ENCODE peak calls at places on chromosomes 13 and 19, in nine cellular contexts. One of them, this sample, is unnamed.
A peak's percentile ranks its signal among the peaks of the same experiment; 100 is the strongest.

GRCh38 chr13:44470623-44471562 is 97.3 kb downstream of the SERP2 start:
- DNase-seq in endothelial cell of umbilical vein: peak; percentile 46
- DNase-seq in CD8-positive, alpha-beta memory T cell: peak; percentile 2
- DNase-seq in heart right ventricle: no peak
- DNase-seq in SK-N-SH: no peak
- DNase-seq in left ventricle myocardium inferior: no peak
- DNase-seq in suprapubic skin: no peak
- DNase-seq in A673: peak; percentile 42
- DNase-seq in thoracic aorta: no peak
- DNase-seq in this sample: no peak

GRCh38 chr19:38917921-38918491 is 6.0 kb upstream of the CCER2 start:
- DNase-seq in endothelial cell of umbilical vein: no peak
- DNase-seq in CD8-positive, alpha-beta memory T cell: no peak
- DNase-seq in heart right ventricle: no peak
- DNase-seq in SK-N-SH: peak; percentile 65
- DNase-seq in left ventricle myocardium inferior: no peak
- DNase-seq in suprapubic skin: no peak
- DNase-seq in A673: no peak
- DNase-seq in thoracic aorta: no peak
- DNase-seq in this sample: peak; percentile 74

GRCh38 chr19:1066251-1066747 is 668 bp upstream of the ARHGAP45 start:
- DNase-seq in endothelial cell of umbilical vein: no peak
- DNase-seq in CD8-positive, alpha-beta memory T cell: no peak
- DNase-seq in heart right ventricle: no peak
- DNase-seq in SK-N-SH: peak; percentile 67
- DNase-seq in left ventricle myocardium inferior: no peak
- DNase-seq in suprapubic skin: no peak
- DNase-seq in A673: no peak
- DNase-seq in thoracic aorta: no peak
- DNase-seq in this sample: peak; percentile 39

GRCh38 chr19:55486971-55487883 is 1.0 kb upstream of the SSC5D start:
- DNase-seq in endothelial cell of umbilical vein: peak; percentile 83
- DNase-seq in CD8-positive, alpha-beta memory T cell: no peak
- DNase-seq in heart right ventricle: no peak
- DNase-seq in SK-N-SH: peak; percentile 72
- DNase-seq in left ventricle myocardium inferior: peak; percentile 66
- DNase-seq in suprapubic skin: no peak
- DNase-seq in A673: peak; percentile 81
- DNase-seq in thoracic aorta: no peak
- DNase-seq in this sample: peak; percentile 94

GRCh38 chr13:90416519-90416918 is 931.0 kb upstream of the MIR17HG start:
- DNase-seq in endothelial cell of umbilical vein: peak; percentile 12
- DNase-seq in CD8-positive, alpha-beta memory T cell: no peak
- DNase-seq in heart right ventricle: no peak
- DNase-seq in SK-N-SH: no peak
- DNase-seq in left ventricle myocardium inferior: no peak
- DNase-seq in suprapubic skin: no peak
- DNase-seq in A673: peak; percentile 76
- DNase-seq in thoracic aorta: no peak
- DNase-seq in this sample: no peak

GRCh38 chr13:48232420-48233096 is 448 bp upstream of the ITM2B start:
- DNase-seq in endothelial cell of umbilical vein: peak; percentile 45
- DNase-seq in CD8-positive, alpha-beta memory T cell: no peak
- DNase-seq in heart right ventricle: no peak
- DNase-seq in SK-N-SH: no peak
- DNase-seq in left ventricle myocardium inferior: no peak
- DNase-seq in suprapubic skin: peak; percentile 82
- DNase-seq in A673: no peak
- DNase-seq in thoracic aorta: no peak
- DNase-seq in this sample: no peak

GRCh38 chr13:80824231-80824630 is 483.3 kb upstream of the SPRY2 start:
- DNase-seq in endothelial cell of umbilical vein: no peak
- DNase-seq in CD8-positive, alpha-beta memory T cell: no peak
- DNase-seq in heart right ventricle: no peak
- DNase-seq in SK-N-SH: no peak
- DNase-seq in left ventricle myocardium inferior: no peak
- DNase-seq in suprapubic skin: no peak
- DNase-seq in A673: no peak
- DNase-seq in thoracic aorta: no peak
- DNase-seq in this sample: no peak

GRCh38 chr19:48152552-48152951 is 17.6 kb downstream of the LIG1 start:
- DNase-seq in endothelial cell of umbilical vein: peak; percentile 98
- DNase-seq in CD8-positive, alpha-beta memory T cell: peak; percentile 47
- DNase-seq in heart right ventricle: peak; percentile 48
- DNase-seq in SK-N-SH: peak; percentile 65
- DNase-seq in left ventricle myocardium inferior: peak; percentile 49
- DNase-seq in suprapubic skin: no peak
- DNase-seq in A673: peak; percentile 97
- DNase-seq in thoracic aorta: no peak
- DNase-seq in this sample: peak; percentile 37

GRCh38 chr13:48775285-48775684 is 121.6 kb downstream of the CYSLTR2 start:
- DNase-seq in endothelial cell of umbilical vein: no peak
- DNase-seq in CD8-positive, alpha-beta memory T cell: no peak
- DNase-seq in heart right ventricle: no peak
- DNase-seq in SK-N-SH: no peak
- DNase-seq in left ventricle myocardium inferior: no peak
- DNase-seq in suprapubic skin: no peak
- DNase-seq in A673: no peak
- DNase-seq in thoracic aorta: no peak
- DNase-seq in this sample: no peak

GRCh38 chr19:11737964-11738745 is 591 bp downstream of the ZNF823 start:
- DNase-seq in endothelial cell of umbilical vein: peak; percentile 34
- DNase-seq in CD8-positive, alpha-beta memory T cell: no peak
- DNase-seq in heart right ventricle: peak; percentile 31
- DNase-seq in SK-N-SH: peak; percentile 71
- DNase-seq in left ventricle myocardium inferior: peak; percentile 31
- DNase-seq in suprapubic skin: peak; percentile 85
- DNase-seq in A673: peak; percentile 29
- DNase-seq in thoracic aorta: peak; percentile 2
- DNase-seq in this sample: peak; percentile 61

GRCh38 chr19:37007587-37008220 is 70.5 kb upstream of the ZNF420 start:
- DNase-seq in endothelial cell of umbilical vein: no peak
- DNase-seq in CD8-positive, alpha-beta memory T cell: peak; percentile 31
- DNase-seq in heart right ventricle: peak; percentile 87
- DNase-seq in SK-N-SH: peak; percentile 28
- DNase-seq in left ventricle myocardium inferior: peak; percentile 80
- DNase-seq in suprapubic skin: no peak
- DNase-seq in A673: peak; percentile 28
- DNase-seq in thoracic aorta: no peak
- DNase-seq in this sample: no peak

GRCh38 chr13:107960301-107960700 is 255.0 kb downstream of the LIG4 start:
- DNase-seq in endothelial cell of umbilical vein: no peak
- DNase-seq in CD8-positive, alpha-beta memory T cell: no peak
- DNase-seq in heart right ventricle: no peak
- DNase-seq in SK-N-SH: no peak
- DNase-seq in left ventricle myocardium inferior: no peak
- DNase-seq in suprapubic skin: no peak
- DNase-seq in A673: no peak
- DNase-seq in thoracic aorta: no peak
- DNase-seq in this sample: no peak

GRCh38 chr19:42419309-42419708 is 7.9 kb downstream of the LIPE start:
- DNase-seq in endothelial cell of umbilical vein: no peak
- DNase-seq in CD8-positive, alpha-beta memory T cell: no peak
- DNase-seq in heart right ventricle: peak; percentile 68
- DNase-seq in SK-N-SH: no peak
- DNase-seq in left ventricle myocardium inferior: peak; percentile 57
- DNase-seq in suprapubic skin: no peak
- DNase-seq in A673: no peak
- DNase-seq in thoracic aorta: no peak
- DNase-seq in this sample: no peak

GRCh38 chr19:50667759-50668231 is 18.6 kb downstream of the C19orf81 start:
- DNase-seq in endothelial cell of umbilical vein: no peak
- DNase-seq in CD8-positive, alpha-beta memory T cell: no peak
- DNase-seq in heart right ventricle: no peak
- DNase-seq in SK-N-SH: no peak
- DNase-seq in left ventricle myocardium inferior: no peak
- DNase-seq in suprapubic skin: no peak
- DNase-seq in A673: no peak
- DNase-seq in thoracic aorta: no peak
- DNase-seq in this sample: no peak

GRCh38 chr13:109945206-109945960 is 159.0 kb upstream of the IRS2 start:
- DNase-seq in endothelial cell of umbilical vein: no peak
- DNase-seq in CD8-positive, alpha-beta memory T cell: no peak
- DNase-seq in heart right ventricle: no peak
- DNase-seq in SK-N-SH: no peak
- DNase-seq in left ventricle myocardium inferior: no peak
- DNase-seq in suprapubic skin: no peak
- DNase-seq in A673: no peak
- DNase-seq in thoracic aorta: no peak
- DNase-seq in this sample: no peak

GRCh38 chr13:99386911-99387788 is 80.0 kb upstream of the GPR183 start:
- DNase-seq in endothelial cell of umbilical vein: peak; percentile 33
- DNase-seq in CD8-positive, alpha-beta memory T cell: peak; percentile 83
- DNase-seq in heart right ventricle: peak; percentile 62
- DNase-seq in SK-N-SH: peak; percentile 58
- DNase-seq in left ventricle myocardium inferior: peak; percentile 45
- DNase-seq in suprapubic skin: no peak
- DNase-seq in A673: peak; percentile 64
- DNase-seq in thoracic aorta: no peak
- DNase-seq in this sample: peak; percentile 62

GRCh38 chr19:3984584-3984907 is 717 bp downstream of the EEF2 start:
- DNase-seq in endothelial cell of umbilical vein: no peak
- DNase-seq in CD8-positive, alpha-beta memory T cell: no peak
- DNase-seq in heart right ventricle: no peak
- DNase-seq in SK-N-SH: no peak
- DNase-seq in left ventricle myocardium inferior: no peak
- DNase-seq in suprapubic skin: no peak
- DNase-seq in A673: no peak
- DNase-seq in thoracic aorta: no peak
- DNase-seq in this sample: no peak
- H3K4me1 ChIP-seq in endothelial cell of umbilical vein: peaks cover 31% of the 10 kb centered on the region
- H3K4me1 ChIP-seq in CD8-positive, alpha-beta memory T cell: peaks cover 46% of the 10 kb centered on the region
- H3K4me1 ChIP-seq in heart right ventricle: peaks cover 64% of the 10 kb centered on the region
- H3K4me1 ChIP-seq in SK-N-SH: peaks cover 15% of the 10 kb centered on the region
- H3K4me1 ChIP-seq in left ventricle myocardium inferior: peaks cover 70% of the 10 kb centered on the region
- H3K4me1 ChIP-seq in suprapubic skin: peaks cover 64% of the 10 kb centered on the region
- H3K4me1 ChIP-seq in A673: peaks cover 36% of the 10 kb centered on the region
- H3K4me1 ChIP-seq in thoracic aorta: peaks cover 32% of the 10 kb centered on the region
- H3K4me1 ChIP-seq in this sample: peaks cover 15% of the 10 kb centered on the region

DNA sequence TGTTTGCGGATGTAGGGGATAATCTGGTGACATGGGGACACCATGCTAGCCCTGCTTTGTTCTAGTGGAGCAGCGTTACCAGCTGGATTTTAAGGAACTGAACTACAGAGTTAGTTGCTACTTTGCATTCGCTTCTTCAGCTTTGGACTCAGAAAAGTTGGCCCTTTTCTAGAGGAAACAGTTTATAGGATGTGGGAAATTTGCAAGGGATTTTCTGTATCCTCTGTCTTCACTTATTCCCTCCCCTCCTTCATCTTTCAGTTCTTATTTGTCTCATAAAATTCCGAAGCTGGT is 2.1 kb downstream of the GATAD2A start:
- DNase-seq in endothelial cell of umbilical vein: no peak
- DNase-seq in CD8-positive, alpha-beta memory T cell: no peak
- DNase-seq in heart right ventricle: no peak
- DNase-seq in SK-N-SH: no peak
- DNase-seq in left ventricle myocardium inferior: no peak
- DNase-seq in suprapubic skin: no peak
- DNase-seq in A673: no peak
- DNase-seq in thoracic aorta: no peak
- DNase-seq in this sample: no peak
- H3K4me3 ChIP-seq in endothelial cell of umbilical vein: no peak overlapping the region
- H3K4me3 ChIP-seq in CD8-positive, alpha-beta memory T cell: peak overlapping the region; percentile 85
- H3K4me3 ChIP-seq in heart right ventricle: peak overlapping the region; percentile 90
- H3K4me3 ChIP-seq in SK-N-SH: no peak overlapping the region
- H3K4me3 ChIP-seq in left ventricle myocardium inferior: peak overlapping the region; percentile 95
- H3K4me3 ChIP-seq in suprapubic skin: peak overlapping the region; percentile 84
- H3K4me3 ChIP-seq in A673: peak overlapping the region; percentile 82
- H3K4me3 ChIP-seq in thoracic aorta: peak overlapping the region; percentile 87
- H3K4me3 ChIP-seq in this sample: no peak overlapping the region

GRCh38 chr19:18434411-18435184 is 3.3 kb downstream of the ISYNA1 start:
- DNase-seq in endothelial cell of umbilical vein: no peak
- DNase-seq in CD8-positive, alpha-beta memory T cell: no peak
- DNase-seq in heart right ventricle: no peak
- DNase-seq in SK-N-SH: no peak
- DNase-seq in left ventricle myocardium inferior: no peak
- DNase-seq in suprapubic skin: no peak
- DNase-seq in A673: peak; percentile 78
- DNase-seq in thoracic aorta: no peak
- DNase-seq in this sample: no peak
- H3K4me1 ChIP-seq in endothelial cell of umbilical vein: peaks cover 17% of the 10 kb centered on the region
- H3K4me1 ChIP-seq in CD8-positive, alpha-beta memory T cell: peaks cover 28% of the 10 kb centered on the region
- H3K4me1 ChIP-seq in heart right ventricle: peaks cover 64% of the 10 kb centered on the region
- H3K4me1 ChIP-seq in SK-N-SH: peaks cover 3% of the 10 kb centered on the region
- H3K4me1 ChIP-seq in left ventricle myocardium inferior: peaks cover 66% of the 10 kb centered on the region
- H3K4me1 ChIP-seq in suprapubic skin: peaks cover 56% of the 10 kb centered on the region
- H3K4me1 ChIP-seq in A673: peaks cover 75% of the 10 kb centered on the region
- H3K4me1 ChIP-seq in thoracic aorta: peaks cover 15% of the 10 kb centered on the region
- H3K4me1 ChIP-seq in this sample: peaks cover 22% of the 10 kb centered on the region

DNA sequence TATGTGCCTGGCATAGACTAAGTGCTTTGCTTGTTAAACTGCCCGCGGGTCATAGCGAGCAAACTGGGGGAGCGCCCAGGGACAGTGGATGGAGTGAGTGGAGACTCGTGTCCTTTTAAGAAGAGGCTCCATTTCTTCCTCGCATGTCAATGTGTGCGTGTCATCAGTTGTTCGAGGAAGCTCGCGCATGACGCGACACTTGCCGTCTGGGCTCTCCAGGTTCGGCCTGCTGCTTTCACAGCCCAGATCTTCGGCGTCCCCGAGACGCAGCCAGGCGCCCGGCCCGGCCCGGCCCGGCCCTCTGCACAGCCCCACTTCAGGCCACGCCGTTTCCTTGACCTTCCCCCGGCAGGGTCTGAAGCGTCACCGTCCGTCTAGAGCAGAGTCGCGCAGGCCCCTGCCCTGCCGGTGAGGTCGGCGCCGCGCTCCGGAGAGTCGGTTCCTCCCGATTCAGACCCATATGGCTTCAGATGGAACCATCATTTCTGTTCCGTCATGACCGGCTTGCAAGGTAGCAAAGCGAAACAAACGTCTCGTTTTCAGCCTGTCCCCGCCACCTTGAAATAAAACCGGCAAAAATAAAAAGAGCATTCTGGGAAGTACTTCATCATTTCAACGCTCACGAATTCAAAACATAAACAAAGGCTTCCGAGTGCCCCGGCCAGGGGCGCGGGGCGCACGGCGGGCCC is 604 bp upstream of the ARHGEF7 start:
- DNase-seq in endothelial cell of umbilical vein: peak; percentile 32
- DNase-seq in CD8-positive, alpha-beta memory T cell: peak; percentile 23
- DNase-seq in heart right ventricle: peak; percentile 60
- DNase-seq in SK-N-SH: peak; percentile 77
- DNase-seq in left ventricle myocardium inferior: peak; percentile 58
- DNase-seq in suprapubic skin: no peak
- DNase-seq in A673: no peak
- DNase-seq in thoracic aorta: peak; percentile 30
- DNase-seq in this sample: no peak
- H3K4me3 ChIP-seq in endothelial cell of umbilical vein: peak overlapping the region; percentile 60
- H3K4me3 ChIP-seq in CD8-positive, alpha-beta memory T cell: peak overlapping the region; percentile 54
- H3K4me3 ChIP-seq in heart right ventricle: peak overlapping the region; percentile 71
- H3K4me3 ChIP-seq in SK-N-SH: peak overlapping the region; percentile 56
- H3K4me3 ChIP-seq in left ventricle myocardium inferior: peak overlapping the region; percentile 77
- H3K4me3 ChIP-seq in suprapubic skin: peak overlapping the region; percentile 66
- H3K4me3 ChIP-seq in A673: peak overlapping the region; percentile 33
- H3K4me3 ChIP-seq in thoracic aorta: peak overlapping the region; percentile 76
- H3K4me3 ChIP-seq in this sample: no peak overlapping the region

DNA sequence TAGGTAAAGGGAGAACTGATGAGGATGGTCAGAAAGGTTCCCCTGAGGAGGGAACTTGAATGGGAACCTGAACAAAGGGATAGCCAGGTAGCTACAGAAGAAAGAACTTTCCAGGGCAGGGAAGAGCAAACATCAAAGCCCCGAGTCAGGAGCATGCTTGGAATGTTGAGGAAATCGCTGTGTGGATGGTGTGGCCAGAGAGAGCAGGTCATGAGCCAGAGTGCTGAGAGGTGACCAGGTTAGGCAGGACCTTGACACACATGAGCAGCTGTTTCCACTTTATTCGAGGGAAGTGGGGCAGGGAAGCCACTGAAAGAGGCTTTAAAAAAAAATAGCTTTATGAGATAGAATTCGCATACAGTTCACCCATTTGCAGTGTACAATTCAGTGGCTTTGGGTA is 4.4 kb downstream of the RAB8A start:
- DNase-seq in endothelial cell of umbilical vein: no peak
- DNase-seq in CD8-positive, alpha-beta memory T cell: no peak
- DNase-seq in heart right ventricle: no peak
- DNase-seq in SK-N-SH: no peak
- DNase-seq in left ventricle myocardium inferior: no peak
- DNase-seq in suprapubic skin: no peak
- DNase-seq in A673: no peak
- DNase-seq in thoracic aorta: no peak
- DNase-seq in this sample: no peak
- H3K4me1 ChIP-seq in endothelial cell of umbilical vein: peaks cover 12% of the 10 kb centered on the region
- H3K4me1 ChIP-seq in CD8-positive, alpha-beta memory T cell: peaks cover 50% of the 10 kb centered on the region
- H3K4me1 ChIP-seq in heart right ventricle: peaks cover 85% of the 10 kb centered on the region
- H3K4me1 ChIP-seq in SK-N-SH: peaks cover 9% of the 10 kb centered on the region
- H3K4me1 ChIP-seq in left ventricle myocardium inferior: peaks cover 49% of the 10 kb centered on the region
- H3K4me1 ChIP-seq in suprapubic skin: peaks cover 40% of the 10 kb centered on the region
- H3K4me1 ChIP-seq in A673: peaks cover 12% of the 10 kb centered on the region
- H3K4me1 ChIP-seq in thoracic aorta: peaks cover 10% of the 10 kb centered on the region
- H3K4me1 ChIP-seq in this sample: peaks cover 9% of the 10 kb centered on the region

This sample was measured in SJCRH30.